ENCODE peak calls at places on chromosomes 16 and 17, in ten cellular contexts. M is NCI-H446; D is HT1080; O is HuH-7; K is IMR-90; R is A172; C is cardiac fibroblast; T is NCI-H1092 treated with DMSO at 0.1 percent for 48 hours; V is NCI-H524; F is stimulated activated CD4-positive, alpha-beta T cell treated with anti-CD3 and anti-CD28 coated beads, Interleukin-2, amount 100 ng/mL, for 48 hours. A is an unnamed sample.

GRCh38 chr17:48791128-48792032 is 25.6 kb downstream of the TTLL6 start:
- DNase-seq in M (peak), D (peak), O (peak), K (peak), R (peak), C (peak), T (peak), V (peak), F (no peak), A (peak)

GRCh38 chr17:43767053-43767712 is 8.6 kb upstream of the SOST start:
- DNase-seq in M (no peak), D (no peak), O (no peak), K (no peak), R (no peak), C (no peak), T (no peak), V (no peak), F (no peak), A (no peak)

GRCh38 chr16:11706180-11706742 is 36.4 kb downstream of the TXNDC11 start:
- DNase-seq in M (no peak), D (no peak), O (no peak), K (peak), R (no peak), C (no peak), T (no peak), V (no peak), F (no peak), A (no peak)

GRCh38 chr16:55944377-55944802 is 69.2 kb upstream of the CES5A start:
- DNase-seq in M (peak), D (peak), O (peak), K (peak), R (peak), C (peak), T (peak), V (peak), F (peak), A (peak)

GRCh38 chr16:14564881-14565687 is 65.0 kb downstream of the PARN start:
- DNase-seq in M (no peak), D (no peak), O (no peak), K (peak), R (no peak), C (peak), T (peak), V (no peak), F (no peak), A (no peak)

GRCh38 chr17:5788266-5788900 is 204.1 kb upstream of the NLRP1 start:
- DNase-seq in M (no peak), D (peak), O (no peak), K (peak), R (peak), C (peak), T (no peak), V (no peak), F (no peak), A (no peak)

GRCh38 chr17:31274252-31274651 is 22.8 kb downstream of the OMG start:
- DNase-seq in M (no peak), D (no peak), O (no peak), K (peak), R (no peak), C (peak), T (no peak), V (no peak), F (no peak), A (no peak)

GRCh38 chr16:26491271-26491670 is 575.5 kb upstream of the C16orf82 start:
- DNase-seq in M (no peak), D (no peak), O (no peak), K (no peak), R (no peak), C (no peak), T (no peak), V (no peak), F (no peak), A (no peak)

GRCh38 chr16:67528222-67528869 is at the start of gene RIPOR1:
- DNase-seq in M (peak), D (no peak), O (peak), K (no peak), R (no peak), C (no peak), T (no peak), V (peak), F (peak), A (peak)

A was measured in D341Med.